ENCODE peak calls at places on chromosomes 12 and 14, in eight cellular contexts. A is ascending aorta, X is AG04449, F is left ventricle myocardium inferior, E is upper lobe of right lung, Q is suprapubic skin, J is A549, D is endothelial cell of umbilical vein. R is an unnamed sample.
A peak's percentile ranks its signal among the peaks of the same experiment; 100 is the strongest.

GRCh38 chr12:42725839-42726238 is 136.3 kb upstream of the PRICKLE1 start:
- DNase-seq in A (no peak), Q (no peak), E (no peak), J (no peak), D (peak; percentile 64), X (peak; percentile 38), F (no peak), R (no peak)

GRCh38 chr14:56953884-56954283 is 143.6 kb upstream of the OTX2 start:
- DNase-seq in F (no peak), D (peak; percentile 30), X (no peak), J (no peak), A (no peak), Q (no peak), E (no peak), R (no peak)

GRCh38 chr12:28606967-28607557 is 416.8 kb downstream of the CCDC91 start:
- DNase-seq in X (no peak), F (no peak), Q (no peak), E (no peak), D (no peak), A (no peak), J (no peak), R (no peak)

GRCh38 chr12:11853126-11853525 is 203.7 kb downstream of the ETV6 start:
- DNase-seq in J (no peak), D (no peak), F (no peak), X (no peak), A (no peak), Q (no peak), E (no peak), R (no peak)

GRCh38 chr14:80212025-80212402 is 710 bp upstream of the DIO2 start:
- DNase-seq in J (peak; percentile 87), F (no peak), A (no peak), X (peak; percentile 49), Q (no peak), E (no peak), D (peak; percentile 31), R (no peak)

GRCh38 chr14:24335461-24336146 is 733 bp upstream of the ADCY4 start:
- DNase-seq in A (no peak), X (no peak), Q (peak; percentile 69), E (peak; percentile 31), F (no peak), J (no peak), D (peak; percentile 41), R (no peak)

GRCh38 chr14:94936411-94936892 is 166.5 kb upstream of the GSC start:
- DNase-seq in E (no peak), A (no peak), Q (peak; percentile 86), F (peak; percentile 67), D (no peak), X (no peak), J (no peak), R (peak; percentile 2)

GRCh38 chr12:26963413-26963812 is 25.1 kb downstream of the FGFR1OP2 start:
- DNase-seq in Q (no peak), E (no peak), X (no peak), F (no peak), A (no peak), D (no peak), J (no peak), R (no peak)

GRCh38 chr12:87815738-87816137 is 213.5 kb downstream of the C12orf50 start:
- DNase-seq in J (no peak), E (no peak), F (no peak), Q (no peak), D (no peak), A (no peak), X (no peak), R (no peak)

GRCh38 chr14:61145258-61145902 is 135.8 kb downstream of the TMEM30B start:
- DNase-seq in Q (no peak), A (no peak), X (peak; percentile 94), J (no peak), F (no peak), E (no peak), D (no peak), R (peak; percentile 96)

GRCh38 chr14:72476657-72477499 is 417.0 kb downstream of the DPF3 start:
- DNase-seq in D (no peak), Q (no peak), J (peak; percentile 1), E (no peak), A (no peak), F (peak; percentile 45), X (peak; percentile 71), R (peak; percentile 16)

GRCh38 chr12:120115692-120116442 is 686 bp downstream of the RAB35 start:
- DNase-seq in A (no peak), D (peak; percentile 37), J (peak; percentile 73), Q (no peak), F (peak; percentile 30), X (no peak), E (peak; percentile 76), R (no peak)

GRCh38 chr12:65935906-65936528 is 111.7 kb downstream of the HMGA2 start:
- DNase-seq in X (no peak), E (no peak), Q (no peak), D (peak; percentile 97), F (no peak), J (no peak), A (no peak), R (no peak)

GRCh38 chr12:52539024-52539820 is 13.7 kb downstream of the KRT71 start:
- DNase-seq in Q (no peak), F (no peak), X (peak; percentile 44), E (no peak), J (peak; percentile 68), A (no peak), D (peak; percentile 42), R (peak; percentile 88)

DNA sequence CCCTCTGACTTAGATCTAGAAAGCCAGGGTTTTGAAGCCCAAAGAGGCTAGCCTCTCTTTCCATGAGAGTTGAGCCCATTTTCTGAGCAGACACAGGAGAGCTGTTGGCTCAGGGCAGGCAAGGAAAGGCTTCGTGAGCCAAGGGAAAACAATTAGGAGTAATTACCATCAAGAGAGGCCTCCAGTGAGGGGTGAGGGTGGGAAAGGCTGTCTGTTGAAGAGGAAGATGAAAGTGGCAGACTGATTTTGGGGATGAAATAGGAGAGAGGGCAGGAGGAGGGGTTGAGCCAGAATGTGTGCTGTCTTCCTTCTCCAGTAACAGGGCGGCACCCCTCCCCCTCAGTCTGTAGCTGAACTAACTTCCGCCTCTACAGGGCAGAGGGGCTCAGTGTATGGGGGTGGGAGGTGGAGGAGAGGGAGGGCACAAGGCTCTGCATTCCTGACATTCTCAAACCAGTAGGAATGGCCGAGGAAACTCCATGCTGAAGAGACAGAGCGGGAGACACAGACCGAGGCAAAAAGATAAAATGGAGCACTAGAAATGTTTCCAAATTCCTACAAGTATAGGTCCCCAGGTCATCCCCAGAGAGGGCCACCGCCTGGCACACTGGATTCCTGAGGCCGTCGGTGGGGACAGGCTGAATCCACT is 33.1 kb upstream of the COL2A1 start:
- DNase-seq in D (no peak), Q (no peak), F (no peak), J (no peak), A (no peak), X (no peak), E (no peak), R (peak; percentile 12)
- H3K4me3 ChIP-seq in D (no peak overlapping the region), Q (no peak overlapping the region), F (no peak overlapping the region), J (no peak overlapping the region), A (no peak overlapping the region), X (no peak overlapping the region), E (no peak overlapping the region), R (no peak overlapping the region)

GRCh38 chr14:104869669-104870367 is 4.8 kb downstream of the CEP170B start:
- DNase-seq in X (no peak), E (no peak), D (no peak), Q (no peak), J (no peak), A (no peak), F (no peak), R (no peak)

GRCh38 chr14:104871145-104871655 is 6.1 kb downstream of the CEP170B start:
- DNase-seq in Q (peak; percentile 72), A (no peak), X (no peak), F (no peak), E (no peak), D (no peak), J (no peak), R (no peak)

GRCh38 chr14:104868811-104869572 is 3.9 kb downstream of the CEP170B start:
- DNase-seq in D (no peak), Q (no peak), X (no peak), J (no peak), E (no peak), A (no peak), F (peak; percentile 12), R (no peak)

GRCh38 chr14:104871656-104872468 is 6.8 kb downstream of the CEP170B start:
- DNase-seq in E (no peak), X (no peak), A (no peak), Q (peak; percentile 59), D (no peak), J (no peak), F (no peak), R (no peak)

GRCh38 chr14:104870368-104871144 is 5.5 kb downstream of the CEP170B start:
- DNase-seq in A (no peak), F (peak; percentile 16), E (peak; percentile 69), X (no peak), J (no peak), Q (peak; percentile 64), D (no peak), R (no peak)
- TF ChIP-seq CTCF in A (peak; percentile 22), F (peak; percentile 36), E (peak; percentile 32), X (peak; percentile 45), J (peak; percentile 41), Q (peak; percentile 26), D (peak; percentile 54), R (peak; percentile 47)

GRCh38 chr12:6699989-6700645 is 498 bp downstream of the PIANP start:
- DNase-seq in D (no peak), A (no peak), F (no peak), J (no peak), E (peak; percentile 53), X (no peak), Q (no peak), R (no peak)

GRCh38 chr12:6698352-6699046 is 2.1 kb downstream of the PIANP start:
- DNase-seq in A (no peak), J (no peak), E (no peak), F (no peak), X (no peak), Q (no peak), D (no peak), R (no peak)

GRCh38 chr12:6701078-6701768 is 608 bp upstream of the PIANP start:
- DNase-seq in A (no peak), X (no peak), Q (no peak), D (no peak), F (no peak), J (no peak), E (no peak), R (no peak)

GRCh38 chr12:6699259-6699988 is 1.2 kb downstream of the PIANP start:
- DNase-seq in A (no peak), Q (peak; percentile 37), F (no peak), J (no peak), D (no peak), E (peak; percentile 35), X (no peak), R (no peak)

DNA sequence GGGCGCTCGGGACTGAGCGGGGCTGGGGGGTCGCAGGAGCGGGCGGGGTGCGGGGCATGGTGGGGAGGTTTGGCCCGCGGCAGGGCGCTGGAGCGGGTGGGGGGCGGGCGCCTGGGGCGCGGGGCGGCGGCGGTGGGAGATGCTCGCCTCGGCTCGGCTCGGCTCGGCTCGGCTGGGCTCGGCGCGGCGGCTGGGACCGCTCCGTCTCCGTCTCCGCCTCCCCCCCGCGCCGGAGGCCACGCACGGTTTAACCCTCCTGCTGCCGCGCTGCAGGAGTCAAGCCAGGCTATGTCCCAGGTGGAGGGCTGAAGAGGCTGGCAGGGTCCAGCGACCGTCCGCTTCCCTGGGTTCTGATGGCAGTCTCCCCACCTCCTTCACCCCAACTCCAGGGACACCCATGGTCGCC is at the start of gene PIANP:
- DNase-seq in A (no peak), D (no peak), F (peak; percentile 38), J (no peak), E (peak; percentile 73), X (no peak), Q (no peak), R (no peak)
- H3K4me3 ChIP-seq in A (peak within 1 kb of the TSS; percentile 72), D (peak within 1 kb of the TSS; percentile 6), F (peak within 1 kb of the TSS; percentile 65), J (peak within 1 kb of the TSS; percentile 68), E (peak within 1 kb of the TSS; percentile 25), X (peak within 1 kb of the TSS; percentile 70), Q (peak within 1 kb of the TSS; percentile 45), R (peak within 1 kb of the TSS; percentile 42)

GRCh38 chr14:91419044-91419397 is 1.4 kb upstream of the CCDC88C start:
- DNase-seq in D (no peak), F (no peak), Q (no peak), A (no peak), E (no peak), X (no peak), J (no peak), R (no peak)
- TF ChIP-seq CTCF in D (no peak), F (no peak), Q (no peak), A (no peak), E (peak; percentile 3), X (no peak), J (no peak), R (no peak)